ENCODE peak calls at places on chromosomes 3 and 15, in nine cellular contexts. One of them, this sample, is unnamed.

GRCh38 chr3:50623840-50624474 is 7.0 kb downstream of the MAPKAPK3 start:
- DNase-seq in colonic mucosa: no peak
- DNase-seq in Peyer's patch: peak
- DNase-seq in heart left ventricle: no peak
- DNase-seq in cardiac muscle cell: no peak
- DNase-seq in AG09309: no peak
- DNase-seq in dorsolateral prefrontal cortex: no peak
- DNase-seq in astrocyte of the spinal cord: no peak
- DNase-seq in GM12864: no peak
- DNase-seq in this sample: no peak

GRCh38 chr3:149152420-149152819 is 23.0 kb downstream of the HPS3 start:
- DNase-seq in GM12864: peak
- DNase-seq in heart left ventricle: no peak
- DNase-seq in Peyer's patch: no peak
- DNase-seq in astrocyte of the spinal cord: peak
- DNase-seq in AG09309: no peak
- DNase-seq in cardiac muscle cell: peak
- DNase-seq in colonic mucosa: no peak
- DNase-seq in dorsolateral prefrontal cortex: no peak
- DNase-seq in this sample: peak

GRCh38 chr15:69026355-69026754 is 11.9 kb downstream of the NOX5 start:
- DNase-seq in colonic mucosa: no peak
- DNase-seq in AG09309: no peak
- DNase-seq in dorsolateral prefrontal cortex: no peak
- DNase-seq in Peyer's patch: no peak
- DNase-seq in heart left ventricle: no peak
- DNase-seq in GM12864: no peak
- DNase-seq in astrocyte of the spinal cord: no peak
- DNase-seq in cardiac muscle cell: no peak
- DNase-seq in this sample: no peak

GRCh38 chr15:31062965-31063355 is 38.6 kb downstream of the TRPM1 start:
- DNase-seq in cardiac muscle cell: no peak
- DNase-seq in colonic mucosa: no peak
- DNase-seq in dorsolateral prefrontal cortex: no peak
- DNase-seq in heart left ventricle: peak
- DNase-seq in astrocyte of the spinal cord: no peak
- DNase-seq in Peyer's patch: no peak
- DNase-seq in AG09309: no peak
- DNase-seq in GM12864: no peak
- DNase-seq in this sample: no peak

GRCh38 chr3:120172070-120172469 is 77.8 kb upstream of the GSK3B start:
- DNase-seq in AG09309: no peak
- DNase-seq in astrocyte of the spinal cord: peak
- DNase-seq in Peyer's patch: no peak
- DNase-seq in cardiac muscle cell: peak
- DNase-seq in dorsolateral prefrontal cortex: no peak
- DNase-seq in GM12864: no peak
- DNase-seq in colonic mucosa: peak
- DNase-seq in heart left ventricle: no peak
- DNase-seq in this sample: no peak

GRCh38 chr15:35115155-35115725 is 30.1 kb upstream of the NANOGP8 start:
- DNase-seq in colonic mucosa: no peak
- DNase-seq in AG09309: no peak
- DNase-seq in astrocyte of the spinal cord: peak
- DNase-seq in heart left ventricle: no peak
- DNase-seq in cardiac muscle cell: peak
- DNase-seq in Peyer's patch: no peak
- DNase-seq in GM12864: no peak
- DNase-seq in dorsolateral prefrontal cortex: no peak
- DNase-seq in this sample: no peak

GRCh38 chr15:78284758-78285157 is 14.7 kb downstream of the SKIC8 start:
- DNase-seq in cardiac muscle cell: no peak
- DNase-seq in Peyer's patch: no peak
- DNase-seq in AG09309: no peak
- DNase-seq in dorsolateral prefrontal cortex: no peak
- DNase-seq in GM12864: no peak
- DNase-seq in heart left ventricle: no peak
- DNase-seq in astrocyte of the spinal cord: no peak
- DNase-seq in colonic mucosa: no peak
- DNase-seq in this sample: no peak

GRCh38 chr15:39344662-39345141 is 236.2 kb upstream of the THBS1 start:
- DNase-seq in GM12864: no peak
- DNase-seq in AG09309: no peak
- DNase-seq in dorsolateral prefrontal cortex: no peak
- DNase-seq in heart left ventricle: no peak
- DNase-seq in astrocyte of the spinal cord: no peak
- DNase-seq in colonic mucosa: no peak
- DNase-seq in Peyer's patch: no peak
- DNase-seq in cardiac muscle cell: no peak
- DNase-seq in this sample: no peak

GRCh38 chr3:184872200-184872599 is 60.2 kb downstream of the VPS8 start:
- DNase-seq in heart left ventricle: no peak
- DNase-seq in AG09309: no peak
- DNase-seq in dorsolateral prefrontal cortex: no peak
- DNase-seq in Peyer's patch: no peak
- DNase-seq in cardiac muscle cell: no peak
- DNase-seq in GM12864: no peak
- DNase-seq in astrocyte of the spinal cord: no peak
- DNase-seq in colonic mucosa: no peak
- DNase-seq in this sample: no peak

GRCh38 chr15:34986326-34987181 is 1.5 kb downstream of the ZNF770 start:
- DNase-seq in GM12864: no peak
- DNase-seq in dorsolateral prefrontal cortex: no peak
- DNase-seq in AG09309: no peak
- DNase-seq in astrocyte of the spinal cord: no peak
- DNase-seq in heart left ventricle: no peak
- DNase-seq in Peyer's patch: no peak
- DNase-seq in colonic mucosa: no peak
- DNase-seq in cardiac muscle cell: no peak
- DNase-seq in this sample: no peak

GRCh38 chr3:12235691-12236090 is 53.2 kb upstream of the PPARG start:
- DNase-seq in cardiac muscle cell: peak
- DNase-seq in GM12864: no peak
- DNase-seq in colonic mucosa: no peak
- DNase-seq in dorsolateral prefrontal cortex: no peak
- DNase-seq in AG09309: no peak
- DNase-seq in astrocyte of the spinal cord: peak
- DNase-seq in Peyer's patch: no peak
- DNase-seq in heart left ventricle: no peak
- DNase-seq in this sample: no peak

DNA sequence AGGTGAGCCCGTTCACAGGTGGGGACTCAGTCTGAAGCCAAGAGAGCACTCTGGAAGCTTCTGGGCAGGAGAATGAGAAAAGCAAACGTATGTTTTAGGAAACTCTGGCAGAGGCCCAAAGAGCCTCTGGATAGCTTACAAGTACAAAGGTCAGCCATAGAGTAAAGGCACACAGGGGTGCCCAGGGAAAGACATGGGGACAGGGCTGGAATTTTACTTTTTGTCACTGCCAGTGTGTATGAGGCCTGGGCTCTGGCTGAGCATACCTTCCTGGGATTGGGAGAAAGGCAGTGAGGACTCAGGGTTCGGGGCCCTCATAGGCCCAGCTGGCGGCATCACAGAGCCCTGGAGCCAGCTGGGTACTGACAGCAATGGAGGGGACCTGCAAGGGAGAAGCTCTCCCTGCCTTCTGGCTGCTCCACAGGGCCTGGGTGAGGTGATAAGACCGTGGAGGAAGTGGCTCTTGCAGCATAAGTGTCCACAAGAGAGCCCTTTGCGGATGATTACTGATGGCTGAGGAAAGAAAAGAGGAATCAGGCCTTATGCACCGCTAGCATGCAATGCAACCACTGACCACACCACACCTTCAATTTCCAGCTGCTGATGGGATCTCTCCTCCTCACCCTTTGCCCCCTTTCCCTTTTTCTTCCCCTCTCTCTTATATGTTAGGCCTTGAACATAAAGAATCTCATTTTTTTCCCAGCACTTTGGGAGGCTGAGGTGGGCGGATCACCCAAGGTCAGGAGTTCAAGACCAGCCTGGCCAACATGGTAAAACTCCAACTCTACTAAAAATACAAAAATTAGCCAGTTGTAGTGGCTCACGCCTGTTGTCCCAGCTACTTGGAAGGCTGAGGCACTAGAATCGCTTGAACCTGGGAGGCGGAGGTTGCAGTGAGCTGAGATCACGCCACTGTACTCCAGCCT is 25.1 kb upstream of the BCL2L10 start:
- DNase-seq in dorsolateral prefrontal cortex: no peak
- DNase-seq in heart left ventricle: no peak
- DNase-seq in AG09309: no peak
- DNase-seq in GM12864: no peak
- DNase-seq in colonic mucosa: peak
- DNase-seq in cardiac muscle cell: no peak
- DNase-seq in astrocyte of the spinal cord: no peak
- DNase-seq in Peyer's patch: no peak
- DNase-seq in this sample: no peak
- TF ChIP-seq CTCF in dorsolateral prefrontal cortex: no peak
- TF ChIP-seq CTCF in heart left ventricle: no peak
- TF ChIP-seq CTCF in AG09309: no peak
- TF ChIP-seq CTCF in GM12864: no peak
- TF ChIP-seq CTCF in colonic mucosa: no peak
- TF ChIP-seq CTCF in cardiac muscle cell: no peak
- TF ChIP-seq CTCF in astrocyte of the spinal cord: no peak
- TF ChIP-seq CTCF in Peyer's patch: no peak
- TF ChIP-seq CTCF in this sample: no peak

GRCh38 chr3:194294199-194294887 is 56.8 kb downstream of the CPN2 start:
- DNase-seq in GM12864: no peak
- DNase-seq in cardiac muscle cell: no peak
- DNase-seq in astrocyte of the spinal cord: no peak
- DNase-seq in dorsolateral prefrontal cortex: no peak
- DNase-seq in heart left ventricle: no peak
- DNase-seq in colonic mucosa: no peak
- DNase-seq in AG09309: no peak
- DNase-seq in Peyer's patch: no peak
- DNase-seq in this sample: no peak
- TF ChIP-seq CTCF in GM12864: no peak
- TF ChIP-seq CTCF in cardiac muscle cell: no peak
- TF ChIP-seq CTCF in astrocyte of the spinal cord: no peak
- TF ChIP-seq CTCF in dorsolateral prefrontal cortex: no peak
- TF ChIP-seq CTCF in heart left ventricle: no peak
- TF ChIP-seq CTCF in colonic mucosa: no peak
- TF ChIP-seq CTCF in AG09309: no peak
- TF ChIP-seq CTCF in Peyer's patch: no peak
- TF ChIP-seq CTCF in this sample: no peak

GRCh38 chr15:72585659-72586058 is 68.8 kb upstream of the GOLGA6B start:
- DNase-seq in Peyer's patch: no peak
- DNase-seq in GM12864: no peak
- DNase-seq in dorsolateral prefrontal cortex: no peak
- DNase-seq in colonic mucosa: no peak
- DNase-seq in cardiac muscle cell: peak
- DNase-seq in heart left ventricle: no peak
- DNase-seq in astrocyte of the spinal cord: peak
- DNase-seq in AG09309: no peak
- DNase-seq in this sample: no peak
- TF ChIP-seq CTCF in Peyer's patch: no peak
- TF ChIP-seq CTCF in GM12864: no peak
- TF ChIP-seq CTCF in dorsolateral prefrontal cortex: peak
- TF ChIP-seq CTCF in colonic mucosa: no peak
- TF ChIP-seq CTCF in cardiac muscle cell: peak
- TF ChIP-seq CTCF in heart left ventricle: no peak
- TF ChIP-seq CTCF in astrocyte of the spinal cord: peak
- TF ChIP-seq CTCF in AG09309: peak
- TF ChIP-seq CTCF in this sample: no peak

DNA sequence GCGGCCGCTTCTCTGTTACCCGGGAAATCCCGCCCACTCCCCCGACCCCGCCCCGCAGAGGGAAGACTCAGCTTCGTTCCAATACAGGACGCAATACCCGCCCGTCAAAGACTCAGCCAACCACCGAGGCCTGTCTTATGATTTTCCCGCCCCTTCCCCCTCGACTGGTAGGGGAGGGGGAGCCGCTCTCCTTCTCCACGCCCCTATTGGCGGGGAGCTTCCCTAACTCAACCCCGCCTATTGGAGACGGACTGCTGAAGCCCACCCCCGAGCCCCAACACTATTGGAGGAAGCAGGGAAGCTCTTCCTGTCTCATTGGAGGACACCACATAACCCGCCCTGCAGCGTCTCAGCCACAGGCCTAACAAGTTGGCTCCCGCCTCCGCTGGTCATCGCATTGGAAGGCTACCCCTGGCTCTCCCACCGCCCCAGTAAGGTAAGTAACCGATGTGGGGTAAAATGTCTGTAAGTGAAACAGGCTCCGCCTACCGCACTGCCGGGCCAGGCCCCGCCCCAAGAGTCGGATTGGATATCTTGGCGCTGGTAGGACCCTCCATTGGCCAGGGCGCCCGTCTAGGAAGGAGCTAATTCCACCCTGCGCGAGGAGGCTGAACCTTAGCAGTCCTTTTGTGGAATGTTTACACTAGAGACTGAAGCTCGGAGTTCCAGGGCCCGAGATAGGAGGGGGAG is at the start of gene SIN3A:
- DNase-seq in dorsolateral prefrontal cortex: peak
- DNase-seq in Peyer's patch: peak
- DNase-seq in astrocyte of the spinal cord: peak
- DNase-seq in heart left ventricle: peak
- DNase-seq in colonic mucosa: peak
- DNase-seq in cardiac muscle cell: peak
- DNase-seq in AG09309: peak
- DNase-seq in GM12864: peak
- DNase-seq in this sample: peak
- TF ChIP-seq CTCF in dorsolateral prefrontal cortex: no peak
- TF ChIP-seq CTCF in Peyer's patch: no peak
- TF ChIP-seq CTCF in astrocyte of the spinal cord: no peak
- TF ChIP-seq CTCF in heart left ventricle: no peak
- TF ChIP-seq CTCF in colonic mucosa: no peak
- TF ChIP-seq CTCF in cardiac muscle cell: no peak
- TF ChIP-seq CTCF in AG09309: no peak
- TF ChIP-seq CTCF in GM12864: no peak
- TF ChIP-seq CTCF in this sample: no peak

GRCh38 chr3:147616998-147617619 is 207.9 kb downstream of the ZIC1 start:
- DNase-seq in AG09309: no peak
- DNase-seq in astrocyte of the spinal cord: peak
- DNase-seq in heart left ventricle: no peak
- DNase-seq in dorsolateral prefrontal cortex: no peak
- DNase-seq in GM12864: no peak
- DNase-seq in cardiac muscle cell: peak
- DNase-seq in colonic mucosa: no peak
- DNase-seq in Peyer's patch: no peak
- DNase-seq in this sample: no peak
- TF ChIP-seq CTCF in AG09309: peak
- TF ChIP-seq CTCF in astrocyte of the spinal cord: peak
- TF ChIP-seq CTCF in heart left ventricle: peak
- TF ChIP-seq CTCF in dorsolateral prefrontal cortex: peak
- TF ChIP-seq CTCF in GM12864: peak
- TF ChIP-seq CTCF in cardiac muscle cell: peak
- TF ChIP-seq CTCF in colonic mucosa: no peak
- TF ChIP-seq CTCF in Peyer's patch: no peak
- TF ChIP-seq CTCF in this sample: no peak

GRCh38 chr3:62131620-62132019 is 241.7 kb downstream of the FEZF2 start:
- DNase-seq in GM12864: no peak
- DNase-seq in astrocyte of the spinal cord: peak
- DNase-seq in colonic mucosa: no peak
- DNase-seq in heart left ventricle: no peak
- DNase-seq in Peyer's patch: no peak
- DNase-seq in AG09309: no peak
- DNase-seq in cardiac muscle cell: peak
- DNase-seq in dorsolateral prefrontal cortex: no peak
- DNase-seq in this sample: no peak
- TF ChIP-seq CTCF in GM12864: no peak
- TF ChIP-seq CTCF in astrocyte of the spinal cord: peak
- TF ChIP-seq CTCF in colonic mucosa: peak
- TF ChIP-seq CTCF in heart left ventricle: peak
- TF ChIP-seq CTCF in Peyer's patch: peak
- TF ChIP-seq CTCF in AG09309: peak
- TF ChIP-seq CTCF in cardiac muscle cell: peak
- TF ChIP-seq CTCF in dorsolateral prefrontal cortex: peak
- TF ChIP-seq CTCF in this sample: no peak

This sample was measured in GM13976.